ENCODE peak calls at places on chromosome 11, in four cellular contexts. V is HepG2, L is K562, G is GM12878. H is an unnamed sample.

GRCh38 chr11:13277719-13278619 is at the start of gene BMAL1:
- DNase-seq in V (no peak), L (no peak), G (no peak), H (peak)

GRCh38 chr11:11252403-11252802 is 100.6 kb downstream of the CSNK2A3 start:
- DNase-seq in V (no peak), L (no peak), G (no peak), H (no peak)

GRCh38 chr11:85699957-85700741 is 14.2 kb upstream of the CCDC89 start:
- DNase-seq in V (no peak), L (no peak), G (no peak), H (no peak)

GRCh38 chr11:67033661-67034166 is 10.8 kb downstream of the SYT12 start:
- DNase-seq in V (no peak), L (no peak), G (no peak), H (no peak)

GRCh38 chr11:72709478-72710238 is 35.4 kb upstream of the PDE2A start:
- DNase-seq in V (no peak), L (no peak), G (no peak), H (no peak)

GRCh38 chr11:123304828-123305530 is 109.9 kb upstream of the CLMP start:
- DNase-seq in V (no peak), L (no peak), G (no peak), H (no peak)

GRCh38 chr11:76592025-76592914 is 78.3 kb downstream of the LRRC32 start:
- DNase-seq in V (no peak), L (no peak), G (no peak), H (no peak)

GRCh38 chr11:6606471-6607189 is 3.1 kb downstream of the ILK start:
- DNase-seq in V (peak), L (peak), G (no peak), H (peak)

GRCh38 chr11:32060063-32060462 is 30.8 kb upstream of the RCN1 start:
- DNase-seq in V (no peak), L (no peak), G (no peak), H (no peak)

GRCh38 chr11:31480930-31481329 is 28.5 kb downstream of the IMMP1L start:
- DNase-seq in V (no peak), L (no peak), G (no peak), H (no peak)

GRCh38 chr11:123060265-123061000 is 1.5 kb downstream of the HSPA8 start:
- DNase-seq in V (no peak), L (no peak), G (no peak), H (no peak)

GRCh38 chr11:15940462-15941205 is 415.7 kb downstream of the SOX6 start:
- DNase-seq in V (no peak), L (no peak), G (no peak), H (no peak)

GRCh38 chr11:15942936-15943335 is 413.4 kb downstream of the SOX6 start:
- DNase-seq in V (no peak), L (no peak), G (no peak), H (no peak)

GRCh38 chr11:15942126-15942525 is 414.2 kb downstream of the SOX6 start:
- DNase-seq in V (no peak), L (no peak), G (no peak), H (no peak)

GRCh38 chr11:15938983-15939382 is 417.4 kb downstream of the SOX6 start:
- DNase-seq in V (no peak), L (no peak), G (no peak), H (no peak)

GRCh38 chr11:15941206-15941770 is 415.1 kb downstream of the SOX6 start:
- DNase-seq in V (no peak), L (peak), G (no peak), H (peak)
- TF ChIP-seq CTCF in V (peak), L (peak), G (peak), H (peak)

GRCh38 chr11:129595043-129595962 is 219.7 kb downstream of the BARX2 start:
- DNase-seq in V (no peak), L (no peak), G (no peak), H (no peak)

GRCh38 chr11:129592191-129592590 is 216.5 kb downstream of the BARX2 start:
- DNase-seq in V (no peak), L (no peak), G (no peak), H (no peak)

GRCh38 chr11:129590753-129591475 is 215.3 kb downstream of the BARX2 start:
- DNase-seq in V (no peak), L (no peak), G (no peak), H (no peak)

GRCh38 chr11:129591527-129591926 is 215.9 kb downstream of the BARX2 start:
- DNase-seq in V (no peak), L (no peak), G (no peak), H (no peak)

DNA sequence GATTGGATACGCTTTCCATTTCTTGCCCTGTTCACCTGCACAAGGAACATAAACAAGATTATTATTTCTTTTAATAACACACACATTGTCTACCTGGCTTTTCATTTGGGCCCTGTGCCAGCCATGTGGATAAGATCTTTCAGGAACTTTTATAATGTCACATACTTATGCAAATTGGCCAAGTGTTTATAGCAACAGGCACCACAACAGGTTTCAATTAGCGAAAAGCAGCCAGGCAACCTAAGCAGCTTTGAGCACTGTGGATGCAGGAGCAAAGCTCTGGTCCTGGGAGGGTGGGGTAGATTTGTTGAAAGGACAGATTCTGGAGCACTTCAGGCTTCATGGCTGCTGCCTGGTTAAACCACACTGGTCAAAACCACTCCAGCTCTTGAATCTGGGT is 217.4 kb downstream of the BARX2 start:
- DNase-seq in V (no peak), L (no peak), G (no peak), H (no peak)
- TF ChIP-seq CBFB in V (no peak), L (no peak), G (no peak), H (no peak)

DNA sequence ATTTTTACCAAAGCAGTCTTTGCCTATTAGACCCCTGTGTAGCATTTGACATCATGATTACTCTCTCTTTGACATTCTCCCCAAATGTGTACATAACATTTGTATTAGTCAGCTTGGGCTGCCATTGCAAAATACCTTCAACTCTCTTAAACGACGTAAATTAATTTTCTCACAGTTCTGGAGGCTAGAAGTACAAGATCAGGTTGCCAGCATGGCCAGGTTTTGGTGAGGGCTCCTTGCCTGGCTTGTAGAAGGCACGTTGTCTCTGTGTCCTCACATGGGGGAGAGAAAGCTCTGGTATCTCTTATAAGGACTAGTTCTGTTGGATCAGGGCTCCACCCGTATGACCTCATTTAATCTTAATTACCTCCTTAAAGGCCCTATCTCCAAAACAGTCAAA is 12.3 kb upstream of the DLAT start:
- DNase-seq in V (peak), L (peak), G (no peak), H (no peak)
- TF ChIP-seq CTCF in V (no peak), L (no peak), G (no peak), H (no peak)

GRCh38 chr11:117973446-117973922 is 12.7 kb upstream of the IL10RA start:
- DNase-seq in V (no peak), L (no peak), G (no peak), H (no peak)

GRCh38 chr11:117972589-117973445 is 13.4 kb upstream of the IL10RA start:
- DNase-seq in V (no peak), L (no peak), G (no peak), H (no peak)

GRCh38 chr11:117969160-117969991 is 16.8 kb upstream of the IL10RA start:
- DNase-seq in V (no peak), L (no peak), G (no peak), H (no peak)

GRCh38 chr11:117970400-117971024 is 15.7 kb upstream of the IL10RA start:
- DNase-seq in V (no peak), L (no peak), G (no peak), H (no peak)

DNA sequence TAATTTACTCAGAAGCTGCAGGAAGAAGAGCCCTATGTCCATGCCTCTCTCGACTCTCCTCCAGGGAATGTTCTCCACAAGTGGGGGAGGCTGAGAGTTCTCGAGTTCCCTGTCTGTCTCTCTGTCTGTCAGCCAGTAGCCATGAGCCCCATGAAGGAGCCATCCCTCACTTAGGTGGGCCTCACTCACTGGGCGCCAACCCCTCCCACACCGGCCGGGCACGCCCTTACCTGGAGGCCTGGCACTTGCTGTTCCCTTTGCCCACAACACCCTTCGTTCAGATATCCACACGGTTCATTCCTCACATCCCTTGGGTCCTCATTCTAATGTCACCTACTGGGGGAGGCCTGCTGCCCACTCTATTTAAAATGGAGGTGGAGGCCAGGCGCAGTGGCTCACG is 14.2 kb upstream of the IL10RA start:
- DNase-seq in V (no peak), L (no peak), G (no peak), H (no peak)
- TF ChIP-seq CBFB in V (no peak), L (no peak), G (no peak), H (no peak)

DNA sequence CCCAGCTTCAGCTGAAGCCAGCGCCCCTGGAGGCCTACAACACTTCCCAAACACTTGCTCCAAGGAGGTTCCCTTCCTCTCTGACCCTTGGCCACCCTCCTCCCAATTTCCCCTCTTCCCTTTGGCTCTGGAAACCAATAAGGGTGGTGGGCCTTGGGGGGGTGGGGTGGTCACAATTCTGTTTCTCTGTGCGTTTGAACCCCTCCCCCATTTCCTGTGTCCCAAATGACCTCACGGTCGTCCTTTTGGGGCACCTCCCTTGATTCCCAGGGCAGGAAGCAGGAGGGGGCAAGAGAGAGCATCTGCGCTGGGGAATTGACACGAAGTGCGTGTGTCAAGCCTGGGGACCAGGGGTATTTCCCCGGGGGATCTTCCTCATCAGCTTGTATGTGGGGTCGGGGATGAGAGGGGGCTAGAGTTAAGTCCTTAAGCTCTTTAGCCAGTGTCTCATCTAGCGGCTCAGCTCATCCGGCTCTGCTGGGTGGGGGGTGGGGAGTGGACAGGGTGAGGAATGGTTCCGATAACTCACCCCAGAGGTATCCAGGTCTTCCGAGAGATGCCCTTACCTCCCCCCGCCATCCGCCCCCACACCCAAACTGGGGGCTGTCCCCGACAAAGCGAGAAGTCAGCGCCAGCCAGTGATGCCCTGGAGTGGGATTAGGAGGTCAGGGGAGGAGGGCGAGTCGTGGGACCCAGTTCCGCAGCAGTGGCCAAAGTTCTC is 629 bp downstream of the ESAM start:
- DNase-seq in V (no peak), L (no peak), G (no peak), H (peak)
- TF ChIP-seq CTCF in V (no peak), L (no peak), G (no peak), H (no peak)

GRCh38 chr11:63616953-63617352 is 2.7 kb upstream of the PLAAT3 start:
- DNase-seq in V (no peak), L (no peak), G (no peak), H (no peak)

GRCh38 chr11:63620928-63621539 is 6.8 kb upstream of the PLAAT3 start:
- DNase-seq in V (no peak), L (no peak), G (no peak), H (no peak)

GRCh38 chr11:63623513-63624140 is 9.4 kb upstream of the PLAAT3 start:
- DNase-seq in V (no peak), L (no peak), G (no peak), H (no peak)

GRCh38 chr11:63619967-63620366 is 5.7 kb upstream of the PLAAT3 start:
- DNase-seq in V (no peak), L (no peak), G (no peak), H (no peak)

GRCh38 chr11:63622318-63622717 is 8.1 kb upstream of the PLAAT3 start:
- DNase-seq in V (peak), L (no peak), G (no peak), H (no peak)
- TF ChIP-seq CBFB in V (no peak), L (no peak), G (no peak), H (no peak)

GRCh38 chr11:99911116-99911515 is 776.0 kb upstream of the ARHGAP42 start:
- DNase-seq in V (no peak), L (no peak), G (no peak), H (no peak)
- TF ChIP-seq CTCF in V (no peak), L (no peak), G (peak), H (no peak)

DNA sequence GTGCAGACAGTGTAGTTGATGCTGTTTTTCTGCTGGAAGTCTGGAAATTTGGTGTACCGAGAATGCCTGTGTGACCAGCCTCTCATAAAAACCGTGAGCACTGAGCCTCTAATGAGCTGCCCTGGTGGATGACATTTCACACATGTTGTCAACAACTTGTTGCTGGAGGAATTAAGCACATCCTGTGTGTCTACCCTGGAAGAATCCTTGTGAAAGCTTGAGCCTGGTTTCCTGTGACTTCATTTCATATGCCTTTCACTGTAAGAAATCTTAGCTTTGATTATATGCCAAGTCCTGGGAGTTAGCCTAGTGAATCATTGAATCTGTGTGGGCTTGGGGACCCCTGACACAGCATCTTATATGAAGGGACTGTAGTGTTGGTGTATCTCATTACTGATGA is 131.2 kb downstream of the LDLRAD3 start:
- DNase-seq in V (no peak), L (no peak), G (no peak), H (no peak)
- TF ChIP-seq CBFB in V (no peak), L (no peak), G (no peak), H (no peak)

GRCh38 chr11:94602430-94603372 is 35.5 kb downstream of the PIWIL4 start:
- DNase-seq in V (peak), L (peak), G (peak), H (peak)
- TF ChIP-seq CTCF in V (peak), L (peak), G (peak), H (no peak)

H was measured in WTC11.